ENCODE peak calls at places on chromosomes 3 and 15, in four cellular contexts. J is IMR-90, B is Peyer's patch, Q is SK-N-SH. I is an unnamed sample.

GRCh38 chr3:23489338-23490158 is 286.4 kb downstream of the UBE2E2 start:
- DNase-seq in J (peak; percentile 55), B (no peak), Q (no peak), I (no peak)

GRCh38 chr15:84961707-84962106 is 19.9 kb upstream of the PDE8A start:
- DNase-seq in J (peak; percentile 58), B (no peak), Q (no peak), I (no peak)

GRCh38 chr15:78203346-78204225 is 30.8 kb downstream of the ACSBG1 start:
- DNase-seq in J (no peak), B (peak; percentile 32), Q (no peak), I (peak; percentile 58)

GRCh38 chr3:190307164-190307545 is 15.1 kb downstream of the CLDN1 start:
- DNase-seq in J (no peak), B (no peak), Q (no peak), I (no peak)

GRCh38 chr15:79352206-79352605 is 41.3 kb downstream of the TMED3 start:
- DNase-seq in J (no peak), B (no peak), Q (no peak), I (no peak)

GRCh38 chr15:89368566-89369223 is 34.1 kb upstream of the POLG start:
- DNase-seq in J (no peak), B (no peak), Q (peak; percentile 75), I (no peak)

GRCh38 chr3:47851888-47852603 is 49.1 kb downstream of the DHX30 start:
- DNase-seq in J (no peak), B (no peak), Q (no peak), I (no peak)

GRCh38 chr3:42080452-42080872 is 10.7 kb upstream of the TRAK1 start:
- DNase-seq in J (peak; percentile 32), B (peak; percentile 68), Q (no peak), I (no peak)

GRCh38 chr3:33417051-33417673 is 23.0 kb downstream of the UBP1 start:
- DNase-seq in J (peak; percentile 47), B (no peak), Q (no peak), I (no peak)

DNA sequence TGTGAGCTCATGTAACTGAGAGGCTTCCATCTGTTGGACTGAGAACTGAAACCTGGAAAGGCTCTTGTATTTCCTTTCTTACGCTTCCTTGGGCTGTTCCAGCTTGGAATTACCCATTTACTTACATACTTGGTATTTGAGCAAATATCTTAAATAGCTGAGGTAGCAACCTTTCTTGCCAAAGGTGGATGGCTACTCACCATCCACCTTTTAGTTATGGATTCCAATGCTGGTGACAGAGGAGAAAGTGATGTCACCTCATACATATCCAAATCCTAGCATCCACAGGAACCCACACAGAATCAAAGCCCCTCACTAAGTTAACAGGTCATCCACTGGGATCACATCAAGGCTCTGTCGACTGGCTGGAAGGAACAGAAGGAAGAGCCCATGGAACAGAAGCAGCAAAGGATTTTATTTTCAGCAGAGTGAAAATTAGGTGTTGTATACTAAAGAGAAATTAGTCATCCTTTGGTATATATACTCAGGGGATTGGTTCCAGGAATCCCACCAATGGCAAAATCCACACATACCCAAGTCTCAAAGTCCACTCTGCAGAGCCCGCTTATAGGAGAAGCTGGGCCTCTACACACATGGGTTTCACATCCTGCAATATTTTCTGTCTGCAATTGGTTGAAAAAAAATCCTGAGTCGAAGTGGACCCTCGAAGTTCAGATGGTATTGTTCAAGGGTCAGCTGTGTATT is 20.7 kb downstream of the VGLL4 start:
- DNase-seq in J (no peak), B (no peak), Q (no peak), I (no peak)
- TF ChIP-seq CTCF in J (no peak), B (no peak), Q (no peak), I (no peak)

GRCh38 chr15:80998252-80998651 is 2.5 kb upstream of the TLNRD1 start:
- DNase-seq in J (no peak), B (no peak), Q (no peak), I (no peak)

GRCh38 chr15:81001180-81002003 is 669 bp downstream of the TLNRD1 start:
- DNase-seq in J (peak; percentile 35), B (peak; percentile 76), Q (peak; percentile 77), I (peak; percentile 75)

GRCh38 chr15:81000144-81000625 is 538 bp upstream of the TLNRD1 start:
- DNase-seq in J (no peak), B (no peak), Q (no peak), I (no peak)

GRCh38 chr15:81000626-81001179 is at the start of gene TLNRD1:
- DNase-seq in J (peak; percentile 92), B (peak; percentile 96), Q (peak; percentile 96), I (peak; percentile 92)

DNA sequence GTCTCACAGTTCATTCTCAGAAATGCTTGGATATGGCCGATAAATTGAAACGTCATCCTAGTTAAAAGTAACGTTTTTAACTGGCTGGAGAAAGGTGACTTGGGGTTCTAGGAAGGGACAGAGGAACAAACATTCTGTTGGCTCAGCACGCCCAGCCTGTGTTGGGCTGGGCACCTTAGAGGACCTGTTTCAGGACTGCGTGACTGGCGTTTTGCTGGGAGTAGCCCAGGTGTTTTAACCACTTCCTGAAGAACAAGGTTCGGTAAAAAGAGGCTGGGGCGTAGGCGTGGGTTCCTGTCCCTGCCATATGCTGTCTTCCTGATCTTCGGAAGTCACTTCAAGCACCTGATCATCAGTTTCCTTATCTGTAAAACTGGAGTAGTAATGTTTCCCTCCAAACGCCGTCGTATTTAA is 1.1 kb upstream of the TLNRD1 start:
- DNase-seq in J (no peak), B (peak; percentile 84), Q (no peak), I (no peak)
- H3K4me3 ChIP-seq in J (no peak overlapping the region), B (peak overlapping the region; percentile 95), Q (peak overlapping the region; percentile 97), I (peak overlapping the region; percentile 79)

DNA sequence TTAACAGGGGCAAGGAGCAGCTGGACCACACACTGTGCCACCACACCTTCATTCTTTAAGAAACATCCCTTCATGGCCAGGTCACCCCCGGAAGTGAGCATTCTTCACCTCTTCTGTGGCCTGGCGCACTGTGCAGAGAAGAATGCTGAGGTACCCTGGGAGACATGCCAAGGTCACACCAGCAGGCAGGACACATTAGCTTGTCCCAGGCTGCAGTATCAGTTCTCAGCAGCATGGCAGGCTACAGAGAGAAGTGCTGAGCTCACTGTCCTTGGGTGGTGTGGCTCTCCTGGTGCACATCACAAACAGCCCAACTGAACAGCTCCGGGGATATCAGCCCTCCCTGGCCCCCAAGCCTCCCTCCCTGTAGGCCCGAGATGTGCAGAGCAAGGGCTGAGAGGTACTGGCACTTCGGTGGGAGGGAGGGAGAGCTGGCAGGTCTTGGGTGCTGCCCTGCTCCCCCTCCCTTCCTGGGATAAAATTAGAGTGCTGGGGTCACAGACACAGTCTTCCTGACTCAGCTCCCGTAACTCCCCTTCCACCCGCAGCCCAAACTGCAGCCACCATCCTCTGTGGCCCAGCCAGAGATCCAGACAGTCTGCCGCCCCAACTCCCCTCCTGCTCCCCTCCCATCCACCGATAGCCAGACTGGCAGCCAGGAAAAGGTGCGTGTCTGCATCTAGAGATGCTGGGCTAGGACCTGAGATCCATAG is 13.4 kb downstream of the SEMA7A start:
- DNase-seq in J (no peak), B (no peak), Q (no peak), I (no peak)
- H3K4me1 ChIP-seq in J (peaks cover 50% of the 10 kb centered on the region), B (no peaks in the 10 kb centered on the region), Q (peaks cover 21% of the 10 kb centered on the region), I (peaks cover 59% of the 10 kb centered on the region)

DNA sequence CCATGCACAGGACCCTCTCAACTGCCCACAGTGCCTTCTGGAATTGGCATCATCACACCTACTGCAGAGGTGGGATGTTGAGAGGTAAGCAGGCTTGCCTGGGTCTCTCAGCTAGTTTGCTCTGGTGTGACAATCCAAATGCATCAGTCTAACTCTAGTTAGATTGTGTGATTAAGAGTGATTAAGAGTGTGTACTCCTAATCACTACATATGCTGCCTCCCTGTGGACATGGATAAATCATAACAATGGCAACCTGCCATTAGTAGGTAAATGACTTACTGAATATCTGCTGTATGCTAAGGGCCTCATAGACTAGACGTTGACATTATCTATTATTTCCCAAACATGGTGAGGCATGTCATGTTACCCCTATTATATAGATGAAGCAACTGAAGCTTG is 342.1 kb downstream of the OCA2 start:
- DNase-seq in J (no peak), B (no peak), Q (no peak), I (no peak)
- TF ChIP-seq CTCF in J (no peak), B (no peak), Q (no peak), I (no peak)

GRCh38 chr15:37372064-37372463 is 271.7 kb upstream of the MEIS2 start:
- DNase-seq in J (no peak), B (no peak), Q (peak; percentile 32), I (no peak)
- H3K4me3 ChIP-seq in J (no peak overlapping the region), B (no peak overlapping the region), Q (no peak overlapping the region), I (no peak overlapping the region)

DNA sequence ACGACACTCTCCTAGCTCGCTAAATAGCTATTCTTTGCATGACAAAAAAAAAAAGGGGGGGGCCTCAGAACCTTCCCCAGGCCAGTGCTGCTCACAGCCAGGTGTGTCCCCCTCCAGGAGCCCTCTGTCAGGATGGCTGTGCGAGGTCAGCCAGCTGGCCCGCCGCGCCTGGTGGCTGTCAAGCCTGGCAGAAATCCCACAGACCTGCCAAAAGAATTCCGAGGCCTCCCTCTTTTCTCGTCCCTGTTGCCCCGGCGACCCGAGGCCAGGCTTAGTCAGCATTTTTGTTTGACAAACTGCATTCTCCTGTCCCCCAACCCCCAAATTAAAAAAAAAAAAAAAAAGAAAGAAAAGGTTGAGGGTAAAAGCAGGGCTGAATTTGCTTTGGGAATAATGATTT is 61.9 kb downstream of the TM4SF4 start:
- DNase-seq in J (no peak), B (no peak), Q (peak; percentile 27), I (no peak)
- H3K4me1 ChIP-seq in J (peaks cover 31% of the 10 kb centered on the region), B (no peaks in the 10 kb centered on the region), Q (peaks cover 40% of the 10 kb centered on the region), I (peaks cover 76% of the 10 kb centered on the region)

DNA sequence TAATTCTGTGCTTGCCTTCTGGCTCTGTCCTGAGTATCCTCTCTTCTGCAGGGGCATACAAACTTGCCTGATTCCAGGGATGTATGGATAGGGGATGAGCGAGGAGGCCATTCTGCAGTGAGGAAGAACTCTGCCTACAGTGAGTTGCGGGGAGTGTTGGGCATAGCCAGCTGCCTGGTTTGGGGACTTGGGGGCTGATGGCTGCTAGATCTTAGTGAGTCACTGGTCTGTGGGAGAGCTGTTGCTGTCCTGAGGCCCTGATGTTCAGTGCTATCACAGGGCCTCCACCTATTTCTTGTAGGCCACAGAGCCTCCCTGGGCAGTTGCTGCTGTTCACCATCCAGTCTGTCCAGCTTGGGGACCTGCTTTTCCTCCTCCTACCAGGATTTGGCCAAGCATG is 20.3 kb downstream of the CDAN1 start:
- DNase-seq in J (peak; percentile 32), B (no peak), Q (no peak), I (no peak)
- TF ChIP-seq CTCF in J (no peak), B (no peak), Q (no peak), I (no peak)

I was measured in right atrium auricular region.